ENCODE peak calls at places on chromosomes 3 and 15, in four cellular contexts. One of them, this sample, is unnamed.

GRCh38 chr3:125033135-125033534 is 22.7 kb downstream of the HEG1 start:
- DNase-seq in lung: no peak
- DNase-seq in psoas muscle: no peak
- DNase-seq in upper lobe of right lung: no peak
- DNase-seq in this sample: no peak

GRCh38 chr15:34217587-34218225 is 7.1 kb upstream of the EMC4 start:
- DNase-seq in lung: no peak
- DNase-seq in psoas muscle: no peak
- DNase-seq in upper lobe of right lung: no peak
- DNase-seq in this sample: peak

GRCh38 chr3:71035314-71035713 is 548.2 kb downstream of the FOXP1 start:
- DNase-seq in lung: no peak
- DNase-seq in psoas muscle: no peak
- DNase-seq in upper lobe of right lung: no peak
- DNase-seq in this sample: peak

GRCh38 chr3:39138804-39139415 is 14.5 kb downstream of the CSRNP1 start:
- DNase-seq in lung: no peak
- DNase-seq in psoas muscle: peak
- DNase-seq in upper lobe of right lung: no peak
- DNase-seq in this sample: no peak

GRCh38 chr3:142998439-142998838 is 2.9 kb upstream of the U2SURP start:
- DNase-seq in lung: no peak
- DNase-seq in psoas muscle: no peak
- DNase-seq in upper lobe of right lung: no peak
- DNase-seq in this sample: no peak

GRCh38 chr3:16233806-16234205 is 30.9 kb downstream of the DPH3 start:
- DNase-seq in lung: no peak
- DNase-seq in psoas muscle: no peak
- DNase-seq in upper lobe of right lung: no peak
- DNase-seq in this sample: no peak

GRCh38 chr3:45347329-45348000 is 40.9 kb upstream of the LARS2 start:
- DNase-seq in lung: no peak
- DNase-seq in psoas muscle: no peak
- DNase-seq in upper lobe of right lung: no peak
- DNase-seq in this sample: no peak

GRCh38 chr3:139319428-139320402 is 24.1 kb upstream of the MRPS22 start:
- DNase-seq in lung: no peak
- DNase-seq in psoas muscle: no peak
- DNase-seq in upper lobe of right lung: no peak
- DNase-seq in this sample: no peak

GRCh38 chr3:68892297-68892696 is 40.0 kb downstream of the TAFA4 start:
- DNase-seq in lung: no peak
- DNase-seq in psoas muscle: no peak
- DNase-seq in upper lobe of right lung: no peak
- DNase-seq in this sample: no peak

GRCh38 chr3:183564046-183564445 is 8.5 kb upstream of the KLHL6 start:
- DNase-seq in lung: no peak
- DNase-seq in psoas muscle: no peak
- DNase-seq in upper lobe of right lung: no peak
- DNase-seq in this sample: no peak

GRCh38 chr3:158810823-158811425 is 9.1 kb downstream of the MFSD1 start:
- DNase-seq in lung: no peak
- DNase-seq in psoas muscle: no peak
- DNase-seq in upper lobe of right lung: no peak
- DNase-seq in this sample: no peak

GRCh38 chr3:30342319-30343060 is 263.9 kb upstream of the TGFBR2 start:
- DNase-seq in lung: peak
- DNase-seq in psoas muscle: no peak
- DNase-seq in upper lobe of right lung: no peak
- DNase-seq in this sample: peak

GRCh38 chr15:59339252-59339672 is 33.4 kb downstream of the MYO1E start:
- DNase-seq in lung: no peak
- DNase-seq in psoas muscle: no peak
- DNase-seq in upper lobe of right lung: no peak
- DNase-seq in this sample: no peak

GRCh38 chr3:67529337-67529736 is 125.1 kb downstream of the SUCLG2 start:
- DNase-seq in lung: no peak
- DNase-seq in psoas muscle: no peak
- DNase-seq in upper lobe of right lung: no peak
- DNase-seq in this sample: no peak

GRCh38 chr3:124075758-124076157 is 83.8 kb upstream of the ROPN1 start:
- DNase-seq in lung: no peak
- DNase-seq in psoas muscle: peak
- DNase-seq in upper lobe of right lung: no peak
- DNase-seq in this sample: no peak

GRCh38 chr3:88795502-88795901 is 311.9 kb upstream of the EPHA3 start:
- DNase-seq in lung: no peak
- DNase-seq in psoas muscle: no peak
- DNase-seq in upper lobe of right lung: no peak
- DNase-seq in this sample: no peak

GRCh38 chr15:78457101-78457500 is 19.1 kb downstream of the IREB2 start:
- DNase-seq in lung: no peak
- DNase-seq in psoas muscle: no peak
- DNase-seq in upper lobe of right lung: no peak
- DNase-seq in this sample: peak

GRCh38 chr15:56249080-56249479 is 5.4 kb upstream of the RFX7 start:
- DNase-seq in lung: no peak
- DNase-seq in psoas muscle: no peak
- DNase-seq in upper lobe of right lung: no peak
- DNase-seq in this sample: peak

GRCh38 chr3:89740881-89741177 is 633.4 kb downstream of the EPHA3 start:
- DNase-seq in lung: no peak
- DNase-seq in psoas muscle: no peak
- DNase-seq in upper lobe of right lung: no peak
- DNase-seq in this sample: peak

GRCh38 chr3:195247086-195247862 is 23.7 kb downstream of the XXYLT1 start:
- DNase-seq in lung: no peak
- DNase-seq in psoas muscle: no peak
- DNase-seq in upper lobe of right lung: peak
- DNase-seq in this sample: no peak

GRCh38 chr3:130288670-130289069 is 56.8 kb upstream of the COL6A5 start:
- DNase-seq in lung: no peak
- DNase-seq in psoas muscle: no peak
- DNase-seq in upper lobe of right lung: no peak
- DNase-seq in this sample: no peak

GRCh38 chr3:64684715-64685261 is 3.0 kb downstream of the ADAMTS9 start:
- DNase-seq in lung: no peak
- DNase-seq in psoas muscle: peak
- DNase-seq in upper lobe of right lung: peak
- DNase-seq in this sample: no peak

GRCh38 chr15:96869122-96869521 is 538.6 kb downstream of the NR2F2 start:
- DNase-seq in lung: no peak
- DNase-seq in psoas muscle: no peak
- DNase-seq in upper lobe of right lung: no peak
- DNase-seq in this sample: no peak

GRCh38 chr15:69509131-69509530 is 56.5 kb downstream of the RPLP1 start:
- DNase-seq in lung: no peak
- DNase-seq in psoas muscle: no peak
- DNase-seq in upper lobe of right lung: no peak
- DNase-seq in this sample: peak

GRCh38 chr3:100880072-100880471 is 113.1 kb downstream of the ABI3BP start:
- DNase-seq in lung: no peak
- DNase-seq in psoas muscle: peak
- DNase-seq in upper lobe of right lung: no peak
- DNase-seq in this sample: no peak

GRCh38 chr3:60079076-60079475 is 1029.3 kb upstream of the CFAP20DC start:
- DNase-seq in lung: no peak
- DNase-seq in psoas muscle: no peak
- DNase-seq in upper lobe of right lung: no peak
- DNase-seq in this sample: no peak

GRCh38 chr3:64668582-64669510 is 19.0 kb downstream of the ADAMTS9 start:
- DNase-seq in lung: no peak
- DNase-seq in psoas muscle: no peak
- DNase-seq in upper lobe of right lung: no peak
- DNase-seq in this sample: no peak

GRCh38 chr3:97795951-97796350 is 25.9 kb upstream of the CRYBG3 start:
- DNase-seq in lung: no peak
- DNase-seq in psoas muscle: no peak
- DNase-seq in upper lobe of right lung: no peak
- DNase-seq in this sample: no peak

DNA sequence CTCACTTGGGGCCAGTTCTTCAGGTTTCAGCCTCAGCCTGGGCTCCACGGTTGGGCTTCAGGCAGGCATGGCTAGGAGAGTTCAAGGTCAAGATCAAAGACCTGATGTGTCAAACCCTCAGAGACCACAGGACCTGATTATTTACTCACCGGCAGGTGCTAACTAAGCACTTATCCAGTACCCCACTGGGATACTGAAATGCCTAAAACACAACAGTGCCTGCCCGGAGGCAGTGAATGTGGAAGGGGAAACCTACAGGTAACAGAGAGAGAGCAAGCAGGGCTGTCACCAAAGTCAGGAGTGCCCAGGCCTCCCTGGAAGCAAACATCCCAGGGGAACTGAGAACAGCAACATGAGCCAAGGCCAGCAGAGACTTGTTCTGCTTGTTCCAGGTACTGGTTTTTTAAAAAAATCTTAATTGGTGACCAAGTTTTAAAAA is 6.7 kb downstream of the IDH2 start:
- DNase-seq in lung: no peak
- DNase-seq in psoas muscle: no peak
- DNase-seq in upper lobe of right lung: no peak
- DNase-seq in this sample: no peak
- H3K27ac ChIP-seq in lung: peak
- H3K27ac ChIP-seq in psoas muscle: peak
- H3K27ac ChIP-seq in upper lobe of right lung: peak
- H3K27ac ChIP-seq in this sample: no peak

DNA sequence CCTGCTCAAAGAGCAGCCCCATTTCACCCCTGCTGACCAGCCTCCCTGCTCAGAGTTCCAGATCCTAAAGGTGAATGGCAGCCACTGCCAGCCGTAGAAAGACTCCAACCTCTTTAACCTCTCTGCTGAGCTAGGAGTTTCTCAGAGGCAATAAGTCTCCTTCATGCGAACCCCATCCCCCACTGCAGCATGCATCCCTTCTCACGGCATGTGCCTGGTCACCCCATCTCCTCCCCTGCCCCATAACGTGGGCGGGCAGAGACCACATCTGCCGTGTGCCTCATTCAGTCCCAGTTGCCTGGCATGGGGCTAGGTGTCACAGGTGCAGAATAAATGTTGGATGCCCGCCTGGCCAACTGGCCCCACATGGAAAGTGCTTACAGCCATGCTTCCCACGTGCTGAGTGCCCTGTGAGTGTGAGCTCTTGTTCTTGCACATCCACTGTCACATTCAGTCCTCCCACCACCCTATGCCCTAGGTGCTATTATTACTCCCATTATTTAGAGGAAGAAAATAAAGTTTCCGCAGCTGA is 43.5 kb upstream of the NTRK3 start:
- DNase-seq in lung: no peak
- DNase-seq in psoas muscle: no peak
- DNase-seq in upper lobe of right lung: no peak
- DNase-seq in this sample: no peak
- H3K27ac ChIP-seq in lung: no peak
- H3K27ac ChIP-seq in psoas muscle: no peak
- H3K27ac ChIP-seq in upper lobe of right lung: no peak
- H3K27ac ChIP-seq in this sample: no peak

DNA sequence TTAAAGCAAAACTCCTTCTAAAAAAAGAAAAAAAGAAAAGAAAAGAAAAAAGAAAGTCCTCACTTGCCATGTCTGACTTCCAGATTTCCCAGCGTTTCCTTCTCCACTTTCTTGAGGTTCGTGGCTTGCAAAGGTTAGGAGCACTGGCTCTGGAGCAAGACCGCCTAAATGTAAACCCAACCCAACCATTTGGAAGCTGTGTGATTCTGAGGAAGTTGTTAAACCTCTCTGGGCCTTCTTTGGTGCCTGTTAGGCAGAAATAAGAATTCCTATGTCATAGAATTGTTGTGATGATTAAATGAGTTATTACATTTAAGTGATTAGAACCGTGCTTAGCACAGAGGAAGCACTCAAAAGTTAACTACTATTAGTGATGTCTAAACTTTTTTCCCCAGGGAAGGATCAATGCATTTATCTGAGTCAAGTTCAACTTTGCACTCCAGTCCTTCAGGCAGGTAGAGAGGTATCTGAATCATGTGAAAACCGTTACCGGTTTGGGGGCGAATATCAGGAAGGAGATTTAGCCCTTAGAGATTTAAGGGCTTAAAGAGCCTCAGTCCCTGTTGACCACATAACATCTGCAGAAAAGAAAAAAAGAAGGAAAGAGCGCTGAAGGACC is 78.3 kb upstream of the HES1 start:
- DNase-seq in lung: no peak
- DNase-seq in psoas muscle: no peak
- DNase-seq in upper lobe of right lung: no peak
- DNase-seq in this sample: no peak
- H3K27ac ChIP-seq in lung: no peak
- H3K27ac ChIP-seq in psoas muscle: peak
- H3K27ac ChIP-seq in upper lobe of right lung: no peak
- H3K27ac ChIP-seq in this sample: no peak

DNA sequence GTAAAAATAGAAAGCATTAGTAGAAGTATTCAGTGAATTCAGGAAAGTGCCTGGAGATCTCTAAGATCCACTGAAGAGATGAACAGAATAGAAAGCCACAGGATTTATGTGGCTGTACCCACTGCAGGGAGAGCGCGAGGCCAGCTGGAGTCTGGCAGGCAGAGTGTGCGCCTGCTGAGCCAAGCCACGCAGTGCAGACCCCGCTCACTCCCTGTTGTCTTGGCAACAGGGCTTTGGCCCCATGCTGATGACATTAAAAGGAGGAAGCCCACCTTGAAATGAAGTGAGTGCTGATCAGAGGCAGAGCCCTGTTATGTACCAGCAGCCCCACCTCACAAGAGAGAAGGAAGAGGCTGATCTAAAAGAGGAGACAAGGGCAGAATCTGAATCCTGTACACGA is 36.7 kb downstream of the PXYLP1 start:
- DNase-seq in lung: no peak
- DNase-seq in psoas muscle: no peak
- DNase-seq in upper lobe of right lung: peak
- DNase-seq in this sample: no peak
- H3K27ac ChIP-seq in lung: no peak
- H3K27ac ChIP-seq in psoas muscle: no peak
- H3K27ac ChIP-seq in upper lobe of right lung: no peak
- H3K27ac ChIP-seq in this sample: no peak

GRCh38 chr3:96700322-96701315 is 113.8 kb upstream of the EPHA6 start:
- DNase-seq in lung: no peak
- DNase-seq in psoas muscle: no peak
- DNase-seq in upper lobe of right lung: no peak
- DNase-seq in this sample: peak
- H3K27ac ChIP-seq in lung: no peak
- H3K27ac ChIP-seq in psoas muscle: no peak
- H3K27ac ChIP-seq in upper lobe of right lung: no peak
- H3K27ac ChIP-seq in this sample: no peak

This sample was measured in PC-3.